ENCODE peak calls at places on chromosome 7, in eight cellular contexts. B is activated CD4-positive, CD25-positive, alpha-beta regulatory T cell; Z is neural progenitor cell; W is H1; K is heart right ventricle; A is GM12865; J is tibial nerve; Y is endodermal cell. V is an unnamed sample.
A peak's percentile ranks its signal among the peaks of the same experiment; 100 is the strongest.

GRCh38 chr7:31398815-31399214 is 58.3 kb upstream of the NEUROD6 start:
- DNase-seq in Y (no peak), K (no peak), W (no peak), B (no peak), Z (no peak), A (peak; percentile 9), J (no peak), V (no peak)

GRCh38 chr7:100825760-100826545 is 1.4 kb downstream of the EPHB4 start:
- DNase-seq in A (no peak), W (peak; percentile 52), B (no peak), Z (peak; percentile 69), Y (peak; percentile 63), K (no peak), J (no peak), V (peak; percentile 7)

GRCh38 chr7:4715385-4715770 is 33.3 kb downstream of the FOXK1 start:
- DNase-seq in W (no peak), A (no peak), B (no peak), J (peak; percentile 58), Z (no peak), Y (no peak), K (peak; percentile 71), V (peak; percentile 82)

GRCh38 chr7:95493247-95493646 is 7.5 kb downstream of the ASB4 start:
- DNase-seq in K (no peak), J (no peak), W (no peak), B (no peak), A (no peak), Y (no peak), Z (no peak), V (no peak)

GRCh38 chr7:20330797-20331230 is at the start of gene ITGB8:
- DNase-seq in A (peak; percentile 55), Z (no peak), Y (peak; percentile 89), J (no peak), K (no peak), W (peak; percentile 81), B (no peak), V (peak; percentile 69)

GRCh38 chr7:132784406-132784805 is 208.1 kb upstream of the PLXNA4 start:
- DNase-seq in Z (no peak), W (no peak), K (no peak), B (no peak), J (no peak), A (no peak), Y (no peak), V (no peak)

GRCh38 chr7:96664793-96665192 is 44.9 kb downstream of the SEM1 start:
- DNase-seq in J (no peak), Z (no peak), W (no peak), K (no peak), Y (no peak), B (no peak), A (no peak), V (no peak)

GRCh38 chr7:105521027-105521730 is 892 bp downstream of the PUS7 start:
- DNase-seq in Y (peak; percentile 78), B (peak; percentile 3), K (peak; percentile 72), A (peak; percentile 60), W (peak; percentile 63), J (peak; percentile 17), Z (peak; percentile 68), V (peak; percentile 75)

GRCh38 chr7:127863082-127863481 is 168.2 kb downstream of the LRRC4 start:
- DNase-seq in J (no peak), K (no peak), B (no peak), W (no peak), A (no peak), Z (no peak), Y (no peak), V (no peak)

GRCh38 chr7:86908948-86909347 is 150.5 kb downstream of the ELAPOR2 start:
- DNase-seq in J (no peak), B (no peak), W (no peak), Y (peak; percentile 63), Z (peak; percentile 14), K (no peak), A (no peak), V (no peak)

GRCh38 chr7:51026341-51026740 is 243.6 kb upstream of the GRB10 start:
- DNase-seq in Y (no peak), W (peak; percentile 22), K (no peak), J (no peak), A (no peak), B (no peak), Z (no peak), V (no peak)

GRCh38 chr7:80630611-80631010 is 7.8 kb upstream of the CD36 start:
- DNase-seq in J (no peak), Z (no peak), W (no peak), Y (no peak), K (no peak), A (no peak), B (no peak), V (no peak)

GRCh38 chr7:134122980-134123379 is 4.2 kb upstream of the LRGUK start:
- DNase-seq in B (no peak), Y (no peak), K (no peak), W (no peak), J (no peak), Z (no peak), A (no peak), V (no peak)

GRCh38 chr7:476736-477360 is 42.8 kb downstream of the PDGFA start:
- DNase-seq in B (no peak), W (peak; percentile 39), J (no peak), K (no peak), Z (no peak), A (no peak), Y (no peak), V (no peak)

GRCh38 chr7:29005829-29006228 is 47.7 kb upstream of the TRIL start:
- DNase-seq in B (no peak), J (no peak), A (no peak), Y (no peak), W (no peak), Z (no peak), K (no peak), V (no peak)

GRCh38 chr7:6266699-6267098 is 5.7 kb downstream of the CYTH3 start:
- DNase-seq in Y (no peak), K (no peak), Z (no peak), J (no peak), A (no peak), W (no peak), B (no peak), V (no peak)

V was measured in Right ventricle myocardium inferior.